ENCODE peak calls at places on chromosomes 2 and 18, in eight cellular contexts. S is A549; H is WERI-Rb-1; V is AG09319; A is Panc1; D is CD4-positive, alpha-beta T cell; N is breast epithelium; C is AG10803. Y is an unnamed sample.

GRCh38 chr2:64400733-64401500 is 53.0 kb upstream of the LGALSL start:
- DNase-seq in S (no peak), N (no peak), H (peak; percentile 89), V (no peak), A (no peak), C (no peak), D (no peak), Y (no peak)

GRCh38 chr2:115386465-115386864 is 944.0 kb downstream of the DPP10 start:
- DNase-seq in S (no peak), C (no peak), N (no peak), H (no peak), V (no peak), A (no peak), D (no peak), Y (no peak)

GRCh38 chr18:8948471-8949149 is 153.9 kb upstream of the NDUFV2 start:
- DNase-seq in N (no peak), C (peak; percentile 98), V (peak; percentile 57), H (no peak), D (no peak), S (peak; percentile 53), A (no peak), Y (no peak)

GRCh38 chr2:58634653-58635347 is 393.7 kb upstream of the FANCL start:
- DNase-seq in H (no peak), V (no peak), N (no peak), D (no peak), S (peak; percentile 36), A (no peak), C (no peak), Y (no peak)

GRCh38 chr2:201122276-201122675 is 6.3 kb downstream of the CFLAR start:
- DNase-seq in H (no peak), D (no peak), A (no peak), S (no peak), C (no peak), N (no peak), V (no peak), Y (no peak)

GRCh38 chr2:159982270-159982669 is 80.1 kb downstream of the PLA2R1 start:
- DNase-seq in A (no peak), C (peak; percentile 86), S (peak; percentile 26), V (no peak), N (peak; percentile 49), D (no peak), H (peak; percentile 34), Y (peak; percentile 80)

GRCh38 chr18:9838144-9838877 is 47.5 kb upstream of the TXNDC2 start:
- DNase-seq in A (no peak), C (peak; percentile 80), D (no peak), H (no peak), V (no peak), S (peak; percentile 33), N (peak; percentile 66), Y (no peak)

GRCh38 chr2:104290566-104290891 is 563.4 kb upstream of the POU3F3 start:
- DNase-seq in V (no peak), N (no peak), S (peak; percentile 29), D (no peak), H (no peak), A (no peak), C (no peak), Y (no peak)

GRCh38 chr2:231930601-231931281 is 4.5 kb upstream of the NPPC start:
- DNase-seq in C (peak; percentile 25), V (no peak), A (no peak), S (no peak), H (peak; percentile 3), N (no peak), D (no peak), Y (peak; percentile 86)

GRCh38 chr2:217127744-217128143 is 267.9 kb upstream of the TNP1 start:
- DNase-seq in S (no peak), A (no peak), V (peak; percentile 37), D (no peak), C (peak; percentile 13), H (no peak), N (no peak), Y (no peak)

GRCh38 chr18:23194969-23195957 is 60.0 kb downstream of the CABLES1 start:
- DNase-seq in S (no peak), N (no peak), V (no peak), H (peak; percentile 23), C (peak; percentile 41), D (no peak), A (no peak), Y (no peak)

GRCh38 chr2:73197579-73197978 is 4.8 kb upstream of the NOTO start:
- DNase-seq in H (no peak), C (no peak), V (no peak), A (no peak), D (no peak), S (no peak), N (no peak), Y (no peak)

GRCh38 chr2:69147841-69148533 is 135.0 kb downstream of the ANTXR1 start:
- DNase-seq in V (no peak), H (no peak), A (no peak), C (no peak), D (no peak), S (no peak), N (no peak), Y (no peak)

GRCh38 chr2:237474931-237475703 is 11.9 kb upstream of the MLPH start:
- DNase-seq in S (peak; percentile 85), A (no peak), C (peak; percentile 66), H (peak; percentile 82), V (no peak), N (peak; percentile 71), D (peak; percentile 74), Y (peak; percentile 95)

GRCh38 chr18:23155537-23155936 is 20.3 kb downstream of the CABLES1 start:
- DNase-seq in V (no peak), N (no peak), S (no peak), H (no peak), A (no peak), D (no peak), C (no peak), Y (no peak)

GRCh38 chr2:158004131-158004530 is 97.5 kb upstream of the UPP2 start:
- DNase-seq in S (no peak), C (peak; percentile 7), A (no peak), D (no peak), H (no peak), N (no peak), V (no peak), Y (no peak)

GRCh38 chr2:21382980-21383520 is 259.3 kb downstream of the TDRD15 start:
- DNase-seq in V (no peak), D (no peak), C (no peak), N (no peak), H (no peak), A (no peak), S (no peak), Y (no peak)

GRCh38 chr2:157940024-157940423 is 63.9 kb upstream of the ACVR1 start:
- DNase-seq in A (no peak), S (no peak), D (no peak), V (no peak), C (no peak), H (no peak), N (no peak), Y (no peak)

GRCh38 chr2:219368690-219369108 is 19.0 kb downstream of the DNPEP start:
- DNase-seq in D (no peak), A (no peak), C (peak; percentile 88), V (peak; percentile 71), S (peak; percentile 38), H (no peak), N (peak; percentile 74), Y (no peak)

GRCh38 chr18:56709463-56709862 is 58.3 kb downstream of the WDR7 start:
- DNase-seq in V (peak; percentile 28), H (no peak), D (no peak), N (no peak), C (peak; percentile 78), A (peak; percentile 18), S (peak; percentile 65), Y (no peak)

GRCh38 chr2:169877406-169877805 is 50.2 kb downstream of the UBR3 start:
- DNase-seq in D (no peak), N (no peak), A (no peak), V (no peak), C (peak; percentile 16), S (peak; percentile 54), H (peak; percentile 21), Y (no peak)
- TF ChIP-seq CTCF in D (no peak), N (no peak), A (peak; percentile 28), V (peak; percentile 34), C (peak; percentile 30), S (peak; percentile 49), H (no peak), Y (no peak)

DNA sequence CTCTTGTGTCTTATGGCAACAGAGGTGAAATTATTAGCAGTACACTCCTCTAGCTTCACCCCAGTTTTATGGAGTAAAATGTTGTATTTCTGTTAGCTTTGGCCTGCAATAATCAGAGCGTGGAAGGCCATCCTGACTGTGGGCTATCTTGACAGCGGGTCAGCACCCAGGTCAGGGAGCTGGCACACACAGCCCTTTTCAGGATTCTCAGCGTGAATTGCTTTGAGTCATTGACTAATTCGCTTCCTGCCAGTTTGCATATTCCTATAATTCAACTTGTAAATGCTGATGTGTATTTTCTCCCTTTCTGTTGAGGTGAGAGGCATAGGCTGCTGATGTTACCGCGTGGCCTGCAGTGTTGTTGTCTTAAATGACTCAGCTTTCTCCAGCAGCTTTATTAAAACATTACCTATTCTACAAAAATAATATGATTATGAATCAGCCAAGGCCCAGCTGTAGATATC is 109.6 kb upstream of the EML6 start:
- DNase-seq in A (peak; percentile 58), V (no peak), C (no peak), N (no peak), S (peak; percentile 83), D (no peak), H (no peak), Y (no peak)
- TF ChIP-seq CTCF in A (no peak), V (no peak), C (no peak), N (no peak), S (no peak), D (no peak), H (no peak), Y (no peak)

GRCh38 chr2:213806125-213806726 is 522.0 kb downstream of the SPAG16 start:
- DNase-seq in A (no peak), N (no peak), H (no peak), C (peak; percentile 51), D (no peak), S (peak; percentile 30), V (peak; percentile 15), Y (no peak)
- TF ChIP-seq CTCF in A (no peak), N (peak; percentile 32), H (no peak), C (peak; percentile 52), D (peak; percentile 25), S (peak; percentile 62), V (peak; percentile 18), Y (no peak)

GRCh38 chr2:113699048-113699447 is 57.4 kb downstream of the SLC35F5 start:
- DNase-seq in V (no peak), N (no peak), C (no peak), A (no peak), D (no peak), H (no peak), S (no peak), Y (no peak)

GRCh38 chr2:113705982-113706523 is 50.4 kb downstream of the SLC35F5 start:
- DNase-seq in C (no peak), N (no peak), A (no peak), H (no peak), V (no peak), D (no peak), S (no peak), Y (no peak)

GRCh38 chr2:113697516-113697915 is 58.9 kb downstream of the SLC35F5 start:
- DNase-seq in C (no peak), V (no peak), A (no peak), H (no peak), N (no peak), S (no peak), D (no peak), Y (no peak)

GRCh38 chr2:113703404-113704299 is 52.8 kb downstream of the SLC35F5 start:
- DNase-seq in H (no peak), N (no peak), A (no peak), D (no peak), C (no peak), S (no peak), V (no peak), Y (no peak)

GRCh38 chr2:113700186-113700841 is 56.1 kb downstream of the SLC35F5 start:
- DNase-seq in N (no peak), V (no peak), D (peak; percentile 13), C (no peak), A (peak; percentile 41), H (peak; percentile 22), S (peak; percentile 46), Y (no peak)
- TF ChIP-seq CTCF in N (no peak), V (no peak), D (peak; percentile 61), C (no peak), A (peak; percentile 67), H (no peak), S (no peak), Y (no peak)